ENCODE peak calls at places on chromosomes 11 and 22, in nine cellular contexts. S, F, T, B, H, Y, Z, P and K are unnamed samples.

GRCh38 chr11:58739725-58740430 is 8.1 kb upstream of the GLYAT start:
- DNase-seq in S (no peak), F (no peak), T (no peak), B (no peak), H (peak; percentile 32), Y (no peak), Z (no peak), P (no peak), K (no peak)

GRCh38 chr11:61514050-61514917 is 5.7 kb downstream of the LRRC10B start:
- DNase-seq in S (no peak), F (no peak), T (no peak), B (no peak), H (no peak), Y (peak; percentile 55), Z (no peak), P (peak; percentile 38), K (no peak)

GRCh38 chr11:44778200-44779100 is 51.7 kb downstream of the TSPAN18 start:
- DNase-seq in S (no peak), F (no peak), T (no peak), B (no peak), H (no peak), Y (peak; percentile 22), Z (no peak), P (no peak), K (no peak)

GRCh38 chr22:25383892-25384291 is 164.5 kb downstream of the CRYBB2 start:
- DNase-seq in S (no peak), F (no peak), T (no peak), B (no peak), H (no peak), Y (no peak), Z (no peak), P (no peak), K (no peak)

GRCh38 chr11:14015711-14016110 is 53.2 kb downstream of the SPON1 start:
- DNase-seq in S (no peak), F (no peak), T (peak; percentile 71), B (peak; percentile 51), H (peak; percentile 81), Y (peak; percentile 88), Z (no peak), P (no peak), K (peak; percentile 26)

GRCh38 chr11:9827700-9828099 is 163.8 kb downstream of the SWAP70 start:
- DNase-seq in S (no peak), F (no peak), T (no peak), B (no peak), H (no peak), Y (no peak), Z (no peak), P (no peak), K (no peak)

GRCh38 chr22:41052661-41053490 is 39.5 kb upstream of the EP300 start:
- DNase-seq in S (no peak), F (no peak), T (peak; percentile 48), B (peak; percentile 55), H (peak; percentile 84), Y (no peak), Z (no peak), P (no peak), K (peak; percentile 42)

GRCh38 chr11:86174101-86175046 is 70.2 kb upstream of the EED start:
- DNase-seq in S (peak; percentile 51), F (no peak), T (peak; percentile 94), B (peak; percentile 88), H (peak; percentile 99), Y (peak; percentile 82), Z (peak; percentile 82), P (no peak), K (peak; percentile 99)

GRCh38 chr22:27810566-27810965 is 9.0 kb upstream of the MN1 start:
- DNase-seq in S (peak; percentile 61), F (no peak), T (no peak), B (no peak), H (peak; percentile 68), Y (no peak), Z (no peak), P (peak; percentile 42), K (no peak)

GRCh38 chr11:69657911-69658605 is 17.1 kb downstream of the LTO1 start:
- DNase-seq in S (no peak), F (no peak), T (no peak), B (no peak), H (peak; percentile 33), Y (peak; percentile 93), Z (peak; percentile 49), P (peak; percentile 97), K (no peak)

GRCh38 chr11:128058580-128059208 is 528.7 kb downstream of the ETS1 start:
- DNase-seq in S (no peak), F (no peak), T (no peak), B (peak; percentile 26), H (no peak), Y (no peak), Z (no peak), P (no peak), K (no peak)

GRCh38 chr11:1778141-1778911 is 14.6 kb upstream of the CTSD start:
- DNase-seq in S (no peak), F (no peak), T (no peak), B (no peak), H (no peak), Y (no peak), Z (no peak), P (no peak), K (no peak)

GRCh38 chr11:74397531-74398243 is 546 bp downstream of the PGM2L1 start:
- DNase-seq in S (peak; percentile 18), F (peak; percentile 23), T (no peak), B (peak; percentile 66), H (peak; percentile 30), Y (no peak), Z (peak; percentile 66), P (peak; percentile 59), K (no peak)
- TF ChIP-seq CTCF in S (no peak), F (no peak), T (no peak), B (peak; percentile 47), H (peak; percentile 25), Y (peak; percentile 19), Z (no peak), P (peak; percentile 31), K (peak; percentile 28)

GRCh38 chr22:45710469-45710868 is 38.8 kb downstream of the ATXN10 start:
- DNase-seq in S (no peak), F (no peak), T (no peak), B (no peak), H (no peak), Y (no peak), Z (no peak), P (no peak), K (no peak)
- H3K4me3 ChIP-seq in S (no peak overlapping the region), F (no peak overlapping the region), T (no peak overlapping the region), B (no peak overlapping the region), H (no peak overlapping the region), Y (no peak overlapping the region), Z (no peak overlapping the region), P (no peak overlapping the region), K (no peak overlapping the region)

GRCh38 chr22:20439928-20440575 is 2.4 kb upstream of the SCARF2 start:
- DNase-seq in S (no peak), F (no peak), T (no peak), B (no peak), H (no peak), Y (no peak), Z (peak; percentile 37), P (no peak), K (no peak)

GRCh38 chr22:20439556-20439927 is 1.9 kb upstream of the SCARF2 start:
- DNase-seq in S (no peak), F (no peak), T (no peak), B (no peak), H (no peak), Y (no peak), Z (peak; percentile 30), P (no peak), K (no peak)

GRCh38 chr22:20438066-20438677 is 547 bp upstream of the SCARF2 start:
- DNase-seq in S (no peak), F (no peak), T (no peak), B (no peak), H (peak; percentile 45), Y (no peak), Z (peak; percentile 55), P (peak; percentile 57), K (peak; percentile 56)

GRCh38 chr22:20437253-20438065 is at the start of gene SCARF2:
- DNase-seq in S (no peak), F (no peak), T (no peak), B (no peak), H (peak; percentile 62), Y (no peak), Z (peak; percentile 39), P (peak; percentile 81), K (peak; percentile 26)

DNA sequence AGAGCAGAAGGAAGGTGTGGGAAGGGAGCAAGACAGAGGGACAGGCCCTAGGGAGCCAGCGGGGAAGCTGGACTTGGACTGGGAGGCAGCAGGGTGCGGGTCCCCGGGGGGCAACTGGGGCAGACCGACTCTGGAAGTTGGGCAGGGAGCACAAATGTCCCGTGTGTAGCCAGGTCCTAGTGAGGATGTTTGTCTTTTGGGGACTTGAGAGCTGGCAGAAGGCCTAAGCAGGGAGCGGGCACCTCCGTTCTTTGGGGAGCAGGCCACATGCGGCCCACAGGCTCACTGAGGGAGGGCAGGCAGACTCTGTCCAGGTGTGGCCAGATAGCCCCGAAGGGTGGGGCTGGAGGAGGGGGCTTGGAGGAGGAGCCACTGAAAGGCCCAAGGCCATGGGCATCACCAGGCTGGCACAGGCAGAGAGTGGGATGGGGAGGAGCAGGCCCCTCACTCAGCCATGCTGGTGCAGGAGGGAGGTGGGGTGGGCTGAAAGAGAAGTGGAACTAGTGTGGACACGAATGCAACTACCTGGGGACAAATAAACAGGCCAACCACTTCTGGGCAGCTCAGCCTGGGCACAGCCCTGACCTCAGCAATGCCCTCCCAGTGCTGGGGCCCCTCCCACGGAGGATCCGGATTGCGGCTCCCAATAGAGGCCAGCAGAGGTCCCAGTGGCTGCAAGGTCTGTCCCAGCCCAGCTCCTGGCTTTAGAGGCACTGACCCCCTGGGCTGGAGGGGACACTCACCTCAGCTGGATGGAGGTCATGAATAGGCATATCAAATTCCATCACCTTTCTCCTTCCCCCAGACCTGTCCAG is 1.3 kb upstream of the SCARF2 start:
- DNase-seq in S (no peak), F (no peak), T (no peak), B (no peak), H (no peak), Y (no peak), Z (peak; percentile 56), P (peak; percentile 42), K (no peak)
- TF ChIP-seq CTCF in S (no peak), F (no peak), T (no peak), B (no peak), H (peak; percentile 37), Y (no peak), Z (no peak), P (peak; percentile 25), K (peak; percentile 38)

GRCh38 chr22:29443861-29444431 is 5.6 kb downstream of the RFPL1 start:
- DNase-seq in S (no peak), F (no peak), T (no peak), B (no peak), H (no peak), Y (no peak), Z (no peak), P (no peak), K (no peak)

GRCh38 chr22:29449296-29449863 is 11.0 kb downstream of the RFPL1 start:
- DNase-seq in S (no peak), F (no peak), T (no peak), B (no peak), H (no peak), Y (no peak), Z (no peak), P (no peak), K (no peak)

GRCh38 chr22:29442976-29443375 is 4.6 kb downstream of the RFPL1 start:
- DNase-seq in S (no peak), F (no peak), T (no peak), B (no peak), H (no peak), Y (no peak), Z (no peak), P (no peak), K (no peak)

GRCh38 chr22:29445508-29445907 is 7.1 kb downstream of the RFPL1 start:
- DNase-seq in S (no peak), F (no peak), T (no peak), B (no peak), H (no peak), Y (no peak), Z (no peak), P (no peak), K (no peak)

GRCh38 chr22:29443452-29443851 is 5.1 kb downstream of the RFPL1 start:
- DNase-seq in S (no peak), F (no peak), T (no peak), B (no peak), H (no peak), Y (no peak), Z (no peak), P (no peak), K (no peak)
- H3K4me3 ChIP-seq in S (no peak overlapping the region), F (no peak overlapping the region), T (no peak overlapping the region), B (no peak overlapping the region), H (no peak overlapping the region), Y (no peak overlapping the region), Z (no peak overlapping the region), P (no peak overlapping the region), K (no peak overlapping the region)